ENCODE peak calls at places on chromosome 6, in seven cellular contexts. S, Y, N, L, J, Z and X are unnamed samples.

GRCh38 chr6:19303381-19303780 is 533.8 kb upstream of the ID4 start:
- DNase-seq in Z (no peak), N (no peak), L (no peak), J (no peak), Y (no peak), S (no peak), X (no peak)

GRCh38 chr6:3119040-3119723 is 671 bp downstream of the BPHL start:
- DNase-seq in J (peak), N (no peak), S (peak), L (peak), Y (no peak), Z (no peak), X (no peak)

GRCh38 chr6:6007311-6008113 is 787 bp upstream of the NRN1 start:
- DNase-seq in S (no peak), L (peak), N (peak), Z (no peak), Y (no peak), J (peak), X (no peak)

GRCh38 chr6:105641507-105641906 is 238.6 kb upstream of the PREP start:
- DNase-seq in Y (no peak), Z (no peak), J (no peak), N (no peak), S (no peak), L (no peak), X (no peak)

GRCh38 chr6:169972736-169973135 is 221.3 kb downstream of the ERMARD start:
- DNase-seq in J (no peak), L (no peak), N (no peak), S (no peak), Y (no peak), Z (no peak), X (no peak)

GRCh38 chr6:158629376-158630221 is 14.9 kb downstream of the DYNLT1 start:
- DNase-seq in Z (peak), J (no peak), N (peak), S (no peak), L (no peak), Y (no peak), X (no peak)

GRCh38 chr6:136549359-136550044 is 720 bp downstream of the MAP7 start:
- DNase-seq in Y (no peak), S (peak), J (no peak), L (peak), Z (peak), N (peak), X (peak)

GRCh38 chr6:168819546-168819945 is 378.6 kb downstream of the SMOC2 start:
- DNase-seq in L (no peak), J (no peak), Z (no peak), N (no peak), S (no peak), Y (no peak), X (no peak)

GRCh38 chr6:28824793-28825731 is 98.7 kb downstream of the TRIM27 start:
- DNase-seq in Y (no peak), N (peak), S (no peak), Z (no peak), J (no peak), L (no peak), X (no peak)

GRCh38 chr6:161169690-161170089 is 104.2 kb downstream of the AGPAT4 start:
- DNase-seq in L (no peak), S (no peak), Y (no peak), N (no peak), J (peak), Z (no peak), X (no peak)

GRCh38 chr6:28537509-28538140 is 11.9 kb downstream of the GPX5 start:
- DNase-seq in S (no peak), N (peak), Y (no peak), L (no peak), Z (peak), J (no peak), X (no peak)

GRCh38 chr6:156423075-156423474 is 354.1 kb upstream of the ARID1B start:
- DNase-seq in N (no peak), J (no peak), S (no peak), Y (no peak), Z (no peak), L (no peak), X (no peak)

GRCh38 chr6:35063701-35064507 is 77.2 kb downstream of the TCP11 start:
- DNase-seq in N (no peak), J (no peak), L (no peak), Y (no peak), S (no peak), Z (no peak), X (no peak)

GRCh38 chr6:15657290-15657689 is 5.5 kb downstream of the DTNBP1 start:
- DNase-seq in S (no peak), L (no peak), Z (no peak), Y (no peak), J (no peak), N (no peak), X (no peak)

GRCh38 chr6:85576479-85576878 is 17.2 kb downstream of the SNX14 start:
- DNase-seq in J (peak), S (no peak), L (no peak), Y (no peak), Z (no peak), N (no peak), X (no peak)

GRCh38 chr6:164554700-164555479 is 754.5 kb downstream of the C6orf118 start:
- DNase-seq in J (no peak), N (no peak), Z (no peak), L (no peak), Y (no peak), S (no peak), X (no peak)

GRCh38 chr6:16969699-16970695 is 131.9 kb upstream of the STMND1 start:
- DNase-seq in Y (no peak), N (no peak), L (no peak), S (no peak), Z (no peak), J (no peak), X (no peak)

GRCh38 chr6:125994659-125995488 is 8.5 kb downstream of the TRMT11 start:
- DNase-seq in S (no peak), L (no peak), Y (no peak), N (no peak), J (no peak), Z (no peak), X (no peak)

GRCh38 chr6:54467384-54467783 is 159.1 kb downstream of the TINAG start:
- DNase-seq in Z (no peak), N (no peak), L (no peak), Y (no peak), S (no peak), J (no peak), X (no peak)

GRCh38 chr6:15032015-15032414 is 213.9 kb upstream of the JARID2 start:
- DNase-seq in S (no peak), J (no peak), Y (no peak), N (no peak), Z (no peak), L (no peak), X (no peak)

GRCh38 chr6:168285456-168285855 is 34.1 kb downstream of the DACT2 start:
- DNase-seq in N (no peak), Y (no peak), S (no peak), Z (no peak), L (no peak), J (no peak), X (no peak)

GRCh38 chr6:27505209-27506027 is 32.5 kb upstream of the ZNF184 start:
- DNase-seq in J (peak), N (peak), Y (peak), L (peak), Z (peak), S (peak), X (peak)

GRCh38 chr6:168134399-168135201 is 55.6 kb upstream of the FRMD1 start:
- DNase-seq in J (no peak), S (no peak), Z (no peak), N (no peak), Y (no peak), L (no peak), X (no peak)

GRCh38 chr6:3229566-3230274 is 2.3 kb upstream of the TUBB2B start:
- DNase-seq in Y (no peak), S (no peak), N (peak), L (no peak), Z (peak), J (no peak), X (no peak)

GRCh38 chr6:134331255-134331654 is 13.3 kb upstream of the SGK1 start:
- DNase-seq in N (no peak), J (peak), S (no peak), L (no peak), Y (no peak), Z (no peak), X (no peak)

GRCh38 chr6:130105996-130106704 is 87.8 kb downstream of the L3MBTL3 start:
- DNase-seq in S (no peak), Y (no peak), Z (no peak), L (no peak), J (no peak), N (no peak), X (no peak)